ENCODE peak calls at places on chromosomes 1 and 21, in ten cellular contexts. W is fibroblast of mammary gland; J is IMR-90; C is heart left ventricle; V is GM06990; X is CD4-positive, CD25-positive, alpha-beta regulatory T cell; K is lung; Z is cardiac fibroblast; O is suprapubic skin; A is thoracic aorta. F is an unnamed sample.

GRCh38 chr21:45102391-45102932 is 28.1 kb downstream of the ADARB1 start:
- DNase-seq in W (peak; percentile 32), J (no peak), C (no peak), V (no peak), X (no peak), K (no peak), Z (peak; percentile 85), O (no peak), A (no peak), F (no peak)

GRCh38 chr1:17405898-17406759 is 33.3 kb downstream of the RCC2 start:
- DNase-seq in W (peak; percentile 54), J (peak; percentile 44), C (peak; percentile 59), V (no peak), X (peak; percentile 12), K (peak; percentile 63), Z (peak; percentile 68), O (no peak), A (no peak), F (peak; percentile 7)

GRCh38 chr1:80982831-80983230 is 817.9 kb upstream of the ADGRL2 start:
- DNase-seq in W (no peak), J (no peak), C (no peak), V (no peak), X (no peak), K (no peak), Z (no peak), O (no peak), A (no peak), F (no peak)

GRCh38 chr1:13483946-13484345 is 29.9 kb downstream of the LRRC38 start:
- DNase-seq in W (no peak), J (no peak), C (no peak), V (no peak), X (no peak), K (no peak), Z (no peak), O (no peak), A (no peak), F (no peak)

GRCh38 chr1:181438013-181438412 is 45.3 kb upstream of the CACNA1E start:
- DNase-seq in W (no peak), J (no peak), C (no peak), V (no peak), X (no peak), K (no peak), Z (no peak), O (no peak), A (no peak), F (no peak)

GRCh38 chr1:207073906-207074820 is 14.5 kb upstream of the C4BPB start:
- DNase-seq in W (peak; percentile 50), J (peak; percentile 7), C (no peak), V (no peak), X (no peak), K (no peak), Z (no peak), O (no peak), A (no peak), F (no peak)

GRCh38 chr1:235945775-235946565 is 79.3 kb upstream of the LYST start:
- DNase-seq in W (no peak), J (no peak), C (no peak), V (no peak), X (no peak), K (peak; percentile 61), Z (no peak), O (no peak), A (no peak), F (no peak)

GRCh38 chr21:40840441-40840840 is 6.5 kb downstream of the DSCAM start:
- DNase-seq in W (no peak), J (no peak), C (no peak), V (no peak), X (no peak), K (no peak), Z (no peak), O (no peak), A (no peak), F (no peak)

GRCh38 chr1:201772178-201772577 is 56.8 kb upstream of the IPO9 start:
- DNase-seq in W (no peak), J (no peak), C (no peak), V (no peak), X (no peak), K (no peak), Z (no peak), O (no peak), A (no peak), F (no peak)

GRCh38 chr1:201767339-201767738 is 61.6 kb upstream of the IPO9 start:
- DNase-seq in W (no peak), J (no peak), C (no peak), V (no peak), X (no peak), K (no peak), Z (no peak), O (no peak), A (no peak), F (no peak)

GRCh38 chr1:201771466-201771865 is 57.5 kb upstream of the IPO9 start:
- DNase-seq in W (peak; percentile 92), J (no peak), C (no peak), V (no peak), X (no peak), K (no peak), Z (peak; percentile 83), O (no peak), A (no peak), F (no peak)

GRCh38 chr1:201769072-201769471 is 59.9 kb upstream of the IPO9 start:
- DNase-seq in W (no peak), J (no peak), C (no peak), V (no peak), X (no peak), K (no peak), Z (peak; percentile 33), O (no peak), A (no peak), F (no peak)

DNA sequence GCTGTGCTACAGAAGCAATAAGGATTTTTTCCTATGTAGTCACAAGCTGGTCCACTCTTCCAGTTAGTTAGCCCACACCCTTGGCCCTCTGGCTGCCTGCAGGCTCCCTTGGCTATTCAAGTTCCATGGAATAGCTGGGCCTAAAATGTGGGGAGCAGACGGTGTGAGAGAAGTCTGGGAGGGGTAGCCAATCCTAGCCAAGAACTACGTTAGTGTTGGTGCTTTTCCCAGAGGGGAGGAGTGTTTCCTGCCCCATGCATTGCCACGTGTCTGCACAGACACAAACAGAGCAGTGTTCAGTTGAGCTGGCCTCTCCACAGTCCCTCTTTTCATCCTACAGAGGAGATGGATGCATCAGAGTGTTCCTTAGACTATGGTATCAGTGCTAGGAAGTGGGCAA is 59.0 kb upstream of the IPO9 start:
- DNase-seq in W (peak; percentile 93), J (peak; percentile 81), C (peak; percentile 64), V (no peak), X (no peak), K (no peak), Z (peak; percentile 90), O (peak; percentile 74), A (no peak), F (peak; percentile 85)
- H3K4me3 ChIP-seq in W (no peak overlapping the region), J (no peak overlapping the region), C (no peak overlapping the region), V (no peak overlapping the region), X (no peak overlapping the region), K (no peak overlapping the region), Z (no peak overlapping the region), O (no peak overlapping the region), A (no peak overlapping the region), F (no peak overlapping the region)

GRCh38 chr1:3067301-3067670 is 1.7 kb upstream of the PRDM16 start:
- DNase-seq in W (no peak), J (no peak), C (peak; percentile 28), V (no peak), X (no peak), K (no peak), Z (no peak), O (peak; percentile 34), A (no peak), F (no peak)

GRCh38 chr1:3068400-3069361 is at the start of gene PRDM16:
- DNase-seq in W (peak; percentile 12), J (peak; percentile 3), C (peak; percentile 73), V (no peak), X (no peak), K (no peak), Z (peak; percentile 33), O (peak; percentile 54), A (no peak), F (no peak)

GRCh38 chr1:3066826-3067225 is 2.2 kb upstream of the PRDM16 start:
- DNase-seq in W (no peak), J (no peak), C (peak; percentile 24), V (no peak), X (no peak), K (no peak), Z (no peak), O (peak; percentile 55), A (peak; percentile 0), F (no peak)

GRCh38 chr1:3066250-3066711 is 2.7 kb upstream of the PRDM16 start:
- DNase-seq in W (no peak), J (no peak), C (peak; percentile 72), V (no peak), X (no peak), K (peak; percentile 72), Z (peak; percentile 36), O (peak; percentile 55), A (peak; percentile 3), F (no peak)

GRCh38 chr1:3067671-3068399 is 1.2 kb upstream of the PRDM16 start:
- DNase-seq in W (no peak), J (no peak), C (peak; percentile 29), V (no peak), X (no peak), K (no peak), Z (no peak), O (peak; percentile 42), A (no peak), F (no peak)
- H3K4me3 ChIP-seq in W (no peak overlapping the region), J (no peak overlapping the region), C (peak overlapping the region; percentile 95), V (no peak overlapping the region), X (no peak overlapping the region), K (no peak overlapping the region), Z (no peak overlapping the region), O (peak overlapping the region; percentile 58), A (peak overlapping the region; percentile 91), F (no peak overlapping the region)

GRCh38 chr1:155009221-155009711 is 6.7 kb downstream of the ZBTB7B start:
- DNase-seq in W (no peak), J (no peak), C (no peak), V (no peak), X (no peak), K (no peak), Z (no peak), O (no peak), A (no peak), F (no peak)

GRCh38 chr1:155008015-155008941 is 5.7 kb downstream of the ZBTB7B start:
- DNase-seq in W (no peak), J (no peak), C (no peak), V (no peak), X (no peak), K (no peak), Z (no peak), O (no peak), A (no peak), F (no peak)

GRCh38 chr1:155011004-155011416 is 8.4 kb downstream of the ZBTB7B start:
- DNase-seq in W (no peak), J (no peak), C (peak; percentile 20), V (no peak), X (no peak), K (no peak), Z (no peak), O (no peak), A (no peak), F (no peak)

GRCh38 chr1:155010211-155010918 is 7.8 kb downstream of the ZBTB7B start:
- DNase-seq in W (no peak), J (no peak), C (no peak), V (no peak), X (no peak), K (no peak), Z (no peak), O (no peak), A (no peak), F (no peak)

GRCh38 chr1:155009742-155010141 is 7.1 kb downstream of the ZBTB7B start:
- DNase-seq in W (no peak), J (no peak), C (no peak), V (no peak), X (no peak), K (no peak), Z (no peak), O (no peak), A (no peak), F (no peak)
- H3K4me3 ChIP-seq in W (no peak overlapping the region), J (no peak overlapping the region), C (no peak overlapping the region), V (no peak overlapping the region), X (peak overlapping the region; percentile 86), K (no peak overlapping the region), Z (no peak overlapping the region), O (peak overlapping the region; percentile 97), A (peak overlapping the region; percentile 11), F (no peak overlapping the region)

GRCh38 chr1:22841754-22842370 is 130.8 kb downstream of the LACTBL1 start:
- DNase-seq in W (no peak), J (no peak), C (peak; percentile 55), V (no peak), X (no peak), K (no peak), Z (peak; percentile 52), O (no peak), A (peak; percentile 17), F (no peak)
- H3K4me3 ChIP-seq in W (no peak overlapping the region), J (no peak overlapping the region), C (no peak overlapping the region), V (no peak overlapping the region), X (no peak overlapping the region), K (no peak overlapping the region), Z (no peak overlapping the region), O (no peak overlapping the region), A (peak overlapping the region; percentile 31), F (no peak overlapping the region)

F was measured in skeletal muscle cell.